ENCODE peak calls at places on chromosomes 5 and 9, in four cellular contexts. Z is CD8-positive, alpha-beta T cell; V is endothelial cell; H is fibroblast of pulmonary artery. I is an unnamed sample.
A peak's percentile ranks its signal among the peaks of the same experiment; 100 is the strongest.

GRCh38 chr5:115295775-115296129 is 702 bp downstream of the CCDC112 start:
- DNase-seq in V (no peak), Z (no peak), H (no peak), I (no peak)

GRCh38 chr5:151223447-151224264 is at the start of gene CCDC69:
- DNase-seq in H (peak; percentile 72), V (peak; percentile 79), Z (peak; percentile 58), I (peak; percentile 81)

GRCh38 chr9:97803167-97804058 is 49.6 kb upstream of the FOXE1 start:
- DNase-seq in Z (peak; percentile 72), H (peak; percentile 49), V (peak; percentile 69), I (peak; percentile 96)

GRCh38 chr5:60856059-60856458 is 12.0 kb upstream of the ELOVL7 start:
- DNase-seq in V (no peak), Z (no peak), H (peak; percentile 76), I (no peak)

GRCh38 chr9:89387970-89388867 is 69.9 kb downstream of the SECISBP2 start:
- DNase-seq in Z (no peak), V (no peak), H (peak; percentile 90), I (no peak)

GRCh38 chr9:131963087-131963715 is 116.5 kb downstream of the MED27 start:
- DNase-seq in Z (no peak), H (peak; percentile 16), V (no peak), I (no peak)

GRCh38 chr5:136080483-136081180 is 51.8 kb downstream of the TGFBI start:
- DNase-seq in H (peak; percentile 90), Z (peak; percentile 44), V (peak; percentile 76), I (peak; percentile 85)

GRCh38 chr9:81755721-81756120 is 66.4 kb upstream of the TLE1 start:
- DNase-seq in V (no peak), H (no peak), Z (no peak), I (no peak)

GRCh38 chr5:92678576-92679105 is 902.4 kb downstream of the NR2F1-AS1 start:
- DNase-seq in V (no peak), Z (no peak), H (peak; percentile 13), I (no peak)

GRCh38 chr5:137101544-137101943 is 397.6 kb downstream of the SPOCK1 start:
- DNase-seq in V (no peak), Z (no peak), H (peak; percentile 28), I (no peak)

GRCh38 chr5:150904479-150905311 is at the start of gene ZNF300:
- DNase-seq in H (peak; percentile 97), V (peak; percentile 78), Z (peak; percentile 54), I (peak; percentile 27)

GRCh38 chr9:124478014-124478753 is 27.9 kb downstream of the ADGRD2 start:
- DNase-seq in H (no peak), V (no peak), Z (no peak), I (no peak)

GRCh38 chr5:173581408-173582197 is 34.8 kb downstream of the BOD1 start:
- DNase-seq in H (peak; percentile 52), Z (peak; percentile 40), V (peak; percentile 79), I (peak; percentile 69)
- TF ChIP-seq CTCF in H (peak; percentile 78), Z (peak; percentile 57), V (peak; percentile 90), I (peak; percentile 63)

GRCh38 chr5:133459474-133460155 is 152.7 kb downstream of the FSTL4 start:
- DNase-seq in V (no peak), H (no peak), Z (no peak), I (no peak)

GRCh38 chr5:133461796-133462516 is 150.4 kb downstream of the FSTL4 start:
- DNase-seq in Z (no peak), V (no peak), H (no peak), I (no peak)

GRCh38 chr5:133458435-133458834 is 153.9 kb downstream of the FSTL4 start:
- DNase-seq in H (no peak), Z (no peak), V (no peak), I (no peak)

GRCh38 chr5:133457956-133458355 is 154.4 kb downstream of the FSTL4 start:
- DNase-seq in Z (no peak), V (no peak), H (no peak), I (no peak)

GRCh38 chr5:133460172-133460758 is 152.1 kb downstream of the FSTL4 start:
- DNase-seq in H (peak; percentile 8), V (peak; percentile 64), Z (peak; percentile 29), I (peak; percentile 62)
- TF ChIP-seq CTCF in H (peak; percentile 51), V (peak; percentile 72), Z (no peak), I (peak; percentile 49)

DNA sequence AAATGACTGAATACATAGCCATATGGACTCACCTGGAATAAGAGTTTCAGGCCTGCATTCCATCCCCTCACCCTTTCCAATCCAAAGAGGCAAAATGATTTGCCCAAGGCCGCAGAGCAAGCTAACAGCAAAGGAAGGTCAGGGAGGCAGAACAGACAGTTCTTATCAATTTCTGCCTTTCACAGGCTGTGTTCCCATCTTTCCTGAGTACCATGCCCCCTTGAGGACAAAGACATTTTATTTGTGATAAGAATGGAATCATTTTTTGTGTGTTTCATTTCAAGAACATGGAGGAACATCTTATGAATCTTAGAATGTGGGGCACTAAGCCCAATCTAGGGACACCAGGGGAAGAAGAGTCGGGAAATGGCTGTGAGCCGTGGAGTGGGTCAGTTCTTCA is 13.9 kb downstream of the LHFPL2 start:
- DNase-seq in Z (no peak), V (no peak), H (no peak), I (no peak)
- TF ChIP-seq CTCF in Z (no peak), V (peak; percentile 26), H (peak; percentile 10), I (no peak)

GRCh38 chr5:8012131-8012977 is 143.4 kb downstream of the MTRR start:
- DNase-seq in V (no peak), H (no peak), Z (no peak), I (no peak)
- TF ChIP-seq CTCF in V (no peak), H (no peak), Z (no peak), I (no peak)

GRCh38 chr5:180290568-180291233 is 1.2 kb downstream of the MAPK9 start:
- DNase-seq in H (no peak), Z (no peak), V (no peak), I (no peak)

GRCh38 chr5:180289966-180290365 is 1.9 kb downstream of the MAPK9 start:
- DNase-seq in V (no peak), Z (no peak), H (no peak), I (no peak)

GRCh38 chr5:180291943-180292831 is at the start of gene MAPK9:
- DNase-seq in Z (peak; percentile 81), V (peak; percentile 88), H (peak; percentile 71), I (peak; percentile 98)

GRCh38 chr5:180289433-180289832 is 2.5 kb downstream of the MAPK9 start:
- DNase-seq in H (no peak), Z (no peak), V (no peak), I (no peak)

GRCh38 chr5:180291234-180291940 is 496 bp downstream of the MAPK9 start:
- DNase-seq in V (peak; percentile 44), Z (no peak), H (no peak), I (no peak)
- TF ChIP-seq CTCF in V (no peak), Z (no peak), H (no peak), I (peak; percentile 29)

GRCh38 chr5:156051972-156052371 is 275.0 kb upstream of the SGCD start:
- DNase-seq in H (no peak), V (no peak), Z (no peak), I (no peak)
- TF ChIP-seq CTCF in H (no peak), V (no peak), Z (no peak), I (no peak)

DNA sequence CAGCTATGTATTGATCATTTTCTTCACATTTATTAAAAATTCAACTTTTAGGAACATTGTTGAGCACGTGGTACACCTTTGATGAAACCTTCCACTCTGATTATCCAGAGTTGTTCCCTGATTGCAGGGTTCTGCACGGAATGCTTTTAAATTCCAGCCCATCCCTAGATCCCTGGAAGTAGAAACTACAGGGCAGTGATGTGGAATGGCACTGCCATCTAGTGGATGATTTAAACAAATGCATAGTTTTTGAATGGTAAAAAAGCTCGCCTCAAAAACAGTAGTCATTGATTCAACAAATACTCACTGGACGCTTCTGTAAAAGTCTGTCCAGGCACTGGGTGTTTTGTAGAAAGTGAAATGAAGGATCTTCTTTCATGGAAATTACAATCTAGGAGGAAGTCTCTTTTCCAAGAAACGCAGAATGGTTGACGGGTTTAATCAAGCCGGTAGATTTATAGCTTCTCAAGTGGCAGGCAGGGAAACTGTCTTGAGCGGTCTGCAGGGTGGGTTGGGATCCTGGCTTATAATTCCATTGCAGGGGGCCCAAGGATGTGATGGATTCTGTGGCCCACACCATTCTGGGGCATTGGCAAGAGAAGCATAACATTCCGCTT is 118.4 kb downstream of the ARHGAP26 start:
- DNase-seq in V (peak; percentile 39), H (peak; percentile 79), Z (no peak), I (peak; percentile 27)
- TF ChIP-seq CTCF in V (peak; percentile 86), H (peak; percentile 68), Z (peak; percentile 90), I (peak; percentile 44)

DNA sequence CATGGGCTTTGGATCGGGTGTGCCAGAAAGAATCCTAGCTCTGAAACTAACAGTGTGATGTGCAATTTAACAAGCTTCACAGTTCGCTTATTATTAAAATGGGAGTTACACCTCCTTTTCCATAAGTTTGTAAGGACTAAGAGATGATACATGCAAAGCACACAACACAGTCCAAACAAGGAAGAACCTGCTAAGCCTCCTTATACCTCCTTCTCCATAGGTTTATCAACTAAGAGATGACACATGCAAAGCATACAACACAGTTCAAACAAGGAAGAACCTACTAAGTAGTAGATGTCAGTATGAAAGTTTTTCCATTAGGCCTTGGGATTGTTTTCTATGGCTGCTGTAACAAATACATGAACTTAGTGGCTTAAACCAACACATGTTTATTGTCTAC is 215.9 kb downstream of the DCP2 start:
- DNase-seq in V (no peak), H (no peak), Z (no peak), I (no peak)
- TF ChIP-seq CTCF in V (no peak), H (no peak), Z (no peak), I (no peak)

DNA sequence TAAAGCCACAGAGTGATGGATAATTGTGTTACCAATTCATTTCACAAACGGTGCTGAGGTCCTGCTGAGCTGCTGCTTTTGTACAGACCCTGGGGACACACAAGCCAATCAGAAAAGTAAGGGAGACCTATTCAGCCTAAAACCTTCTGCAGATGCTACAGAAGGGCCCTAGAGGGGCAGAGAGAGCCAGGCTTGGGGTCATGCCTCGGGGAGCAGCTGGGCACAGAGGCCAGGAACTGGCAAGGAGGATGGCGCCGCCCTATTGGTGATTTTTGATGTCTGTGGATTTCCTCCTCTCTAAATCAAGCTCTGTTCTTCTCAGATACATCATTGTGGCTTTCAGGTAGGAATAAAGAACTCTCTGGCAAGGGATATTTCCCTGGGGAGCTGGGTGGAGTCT is 181.9 kb downstream of the ZNF462 start:
- DNase-seq in V (no peak), Z (no peak), H (no peak), I (no peak)
- TF ChIP-seq CTCF in V (peak; percentile 16), Z (no peak), H (no peak), I (peak; percentile 5)

GRCh38 chr9:95096381-95096780 is 221.1 kb downstream of the FANCC start:
- DNase-seq in V (no peak), H (no peak), Z (no peak), I (no peak)
- TF ChIP-seq CTCF in V (no peak), H (no peak), Z (no peak), I (no peak)